ENCODE peak calls at places on chromosomes 7 and 10, in six cellular contexts. X, Y, N, P, J and D are unnamed samples.

GRCh38 chr10:122085423-122085911 is 96.5 kb downstream of the TACC2 start:
- DNase-seq in X (no peak), Y (no peak), N (no peak), P (no peak), J (no peak), D (no peak)

GRCh38 chr7:74217455-74218342 is 7.9 kb downstream of the LAT2 start:
- DNase-seq in X (no peak), Y (no peak), N (no peak), P (no peak), J (no peak), D (no peak)

GRCh38 chr10:95561200-95562177 is at the start of gene SORBS1:
- DNase-seq in X (peak; percentile 95), Y (peak; percentile 66), N (peak; percentile 94), P (peak; percentile 80), J (peak; percentile 95), D (peak; percentile 86)

GRCh38 chr7:6128205-6128604 is 97.0 kb downstream of the ANKRD61 start:
- DNase-seq in X (no peak), Y (no peak), N (no peak), P (no peak), J (no peak), D (no peak)

GRCh38 chr7:75937958-75938786 is 23.2 kb downstream of the POR start:
- DNase-seq in X (peak; percentile 33), Y (no peak), N (peak; percentile 73), P (no peak), J (no peak), D (no peak)

GRCh38 chr7:87316846-87317545 is 28.5 kb upstream of the CROT start:
- DNase-seq in X (no peak), Y (no peak), N (no peak), P (no peak), J (no peak), D (no peak)

GRCh38 chr10:93066544-93066913 is 5.9 kb downstream of the CYP26C1 start:
- DNase-seq in X (no peak), Y (no peak), N (no peak), P (no peak), J (no peak), D (no peak)

GRCh38 chr10:43842496-43842895 is 193.8 kb upstream of the ZNF32 start:
- DNase-seq in X (no peak), Y (no peak), N (no peak), P (no peak), J (no peak), D (no peak)

GRCh38 chr10:132616170-132616994 is 78.8 kb downstream of the INPP5A start:
- DNase-seq in X (no peak), Y (no peak), N (no peak), P (peak; percentile 30), J (no peak), D (no peak)

GRCh38 chr7:2886391-2886790 is 42.3 kb upstream of the GNA12 start:
- DNase-seq in X (no peak), Y (no peak), N (no peak), P (no peak), J (no peak), D (no peak)

GRCh38 chr7:91941450-91941849 is 788 bp downstream of the AKAP9 start:
- DNase-seq in X (no peak), Y (peak; percentile 5), N (peak; percentile 42), P (peak; percentile 18), J (no peak), D (no peak)

GRCh38 chr7:23594879-23595604 is 2.1 kb upstream of the CCDC126 start:
- DNase-seq in X (no peak), Y (no peak), N (no peak), P (no peak), J (no peak), D (no peak)

GRCh38 chr7:158926348-158926747 is 70.0 kb downstream of the DYNC2I1 start:
- DNase-seq in X (no peak), Y (no peak), N (no peak), P (no peak), J (no peak), D (no peak)

GRCh38 chr10:31458974-31459373 is 140.0 kb downstream of the ZEB1 start:
- DNase-seq in X (no peak), Y (no peak), N (no peak), P (no peak), J (no peak), D (no peak)

GRCh38 chr7:51233375-51233774 is 83.2 kb downstream of the COBL start:
- DNase-seq in X (peak; percentile 22), Y (no peak), N (no peak), P (no peak), J (no peak), D (no peak)

GRCh38 chr7:2792240-2792639 is 51.9 kb downstream of the GNA12 start:
- DNase-seq in X (no peak), Y (no peak), N (no peak), P (no peak), J (no peak), D (no peak)

GRCh38 chr10:119153661-119154060 is 11.9 kb downstream of the SFXN4 start:
- DNase-seq in X (no peak), Y (no peak), N (no peak), P (no peak), J (no peak), D (no peak)

GRCh38 chr7:108001759-108002725 is 919 bp downstream of the LAMB1 start:
- DNase-seq in X (no peak), Y (no peak), N (no peak), P (no peak), J (peak; percentile 29), D (no peak)

GRCh38 chr10:77253037-77253436 is 384.6 kb downstream of the KCNMA1 start:
- DNase-seq in X (no peak), Y (no peak), N (no peak), P (no peak), J (no peak), D (no peak)

GRCh38 chr10:5566606-5567005 is 41.8 kb downstream of the CALML3 start:
- DNase-seq in X (no peak), Y (no peak), N (no peak), P (no peak), J (no peak), D (no peak)

GRCh38 chr10:84267503-84268126 is 22.8 kb downstream of the RGR start:
- DNase-seq in X (no peak), Y (peak; percentile 14), N (peak; percentile 29), P (peak; percentile 41), J (peak; percentile 86), D (no peak)

GRCh38 chr7:75042299-75042698 is 31.3 kb downstream of the RCC1L start:
- DNase-seq in X (no peak), Y (no peak), N (no peak), P (no peak), J (no peak), D (no peak)

GRCh38 chr7:12708314-12708713 is 20.9 kb downstream of the ARL4A start:
- DNase-seq in X (no peak), Y (no peak), N (no peak), P (no peak), J (no peak), D (no peak)

GRCh38 chr10:121616291-121616690 is 18.0 kb upstream of the FGFR2 start:
- DNase-seq in X (no peak), Y (no peak), N (no peak), P (no peak), J (no peak), D (no peak)

GRCh38 chr10:87635498-87636312 is 24.0 kb upstream of the PAPSS2 start:
- DNase-seq in X (no peak), Y (no peak), N (no peak), P (no peak), J (no peak), D (no peak)

GRCh38 chr10:69554611-69555010 is 18.6 kb downstream of the NEUROG3 start:
- DNase-seq in X (no peak), Y (no peak), N (no peak), P (no peak), J (no peak), D (no peak)

GRCh38 chr10:44769449-44769848 is 141.7 kb upstream of the TMEM72 start:
- DNase-seq in X (no peak), Y (no peak), N (no peak), P (no peak), J (no peak), D (no peak)

GRCh38 chr7:577278-577665 is 57.6 kb upstream of the PDGFA start:
- DNase-seq in X (no peak), Y (no peak), N (no peak), P (no peak), J (no peak), D (no peak)

GRCh38 chr10:92880233-92880861 is 32.0 kb downstream of the EXOC6 start:
- DNase-seq in X (peak; percentile 83), Y (no peak), N (peak; percentile 71), P (no peak), J (no peak), D (no peak)

GRCh38 chr7:46485481-46486065 is 564.5 kb upstream of the IGFBP3 start:
- DNase-seq in X (no peak), Y (no peak), N (no peak), P (no peak), J (no peak), D (no peak)